ENCODE peak calls at places on chromosomes 4 and X, in eight cellular contexts. E is iPS-NIHi11; Y is cortex of kidney; I is CD4-positive, alpha-beta memory T cell; L is AG09319; T is activated CD4-positive, alpha-beta T cell treated with anti-CD3 and anti-CD28 coated beads, Interleukin-2, amount 50 U/mL, for 4 hours; F is left kidney; K is epithelial cell of esophagus. S is an unnamed sample.

GRCh38 chr4:126661194-126661593 is 971.6 kb upstream of the INTU start:
- DNase-seq in E (no peak), L (no peak), I (no peak), K (no peak), F (no peak), Y (no peak), T (no peak), S (no peak)

GRCh38 chrX:49221868-49222267 is 11.3 kb downstream of the CACNA1F start:
- DNase-seq in F (no peak), K (no peak), T (no peak), E (no peak), I (no peak), Y (no peak), L (no peak), S (no peak)

GRCh38 chr4:83009529-83009928 is 1.1 kb downstream of the LIN54 start:
- DNase-seq in F (peak), K (peak), Y (no peak), L (no peak), E (no peak), I (no peak), T (no peak), S (no peak)

GRCh38 chr4:134388351-134388750 is 186.8 kb upstream of the PABPC4L start:
- DNase-seq in T (no peak), E (peak), F (no peak), K (no peak), L (no peak), I (no peak), Y (no peak), S (no peak)

GRCh38 chrX:7570432-7571009 is 272.4 kb upstream of the VCX start:
- DNase-seq in Y (no peak), L (no peak), I (no peak), F (no peak), E (no peak), K (no peak), T (no peak), S (no peak)

GRCh38 chr4:159283697-159284492 is 181.0 kb downstream of the RAPGEF2 start:
- DNase-seq in I (no peak), F (peak), E (peak), T (no peak), K (peak), L (no peak), Y (no peak), S (no peak)

GRCh38 chrX:112643721-112644120 is 36.0 kb downstream of the LHFPL1 start:
- DNase-seq in K (no peak), F (no peak), L (no peak), I (no peak), Y (no peak), T (no peak), E (no peak), S (no peak)

GRCh38 chr4:164614999-164615398 is 138.9 kb upstream of the SMIM31 start:
- DNase-seq in E (no peak), I (no peak), K (no peak), Y (no peak), F (no peak), L (no peak), T (no peak), S (no peak)

GRCh38 chr4:128830906-128831525 is 21.5 kb downstream of the JADE1 start:
- DNase-seq in E (no peak), T (no peak), K (no peak), Y (no peak), F (peak), L (no peak), I (no peak), S (no peak)

GRCh38 chrX:53223068-53223693 is 1.8 kb downstream of the KDM5C start:
- DNase-seq in I (no peak), T (no peak), Y (no peak), K (peak), F (peak), L (no peak), E (no peak), S (peak)

GRCh38 chr4:24853142-24853541 is 57.8 kb downstream of the SOD3 start:
- DNase-seq in Y (no peak), I (no peak), T (no peak), F (no peak), E (no peak), L (no peak), K (peak), S (no peak)

GRCh38 chr4:144627663-144628076 is 18.3 kb upstream of the HHIP start:
- DNase-seq in F (no peak), K (peak), T (no peak), L (no peak), I (no peak), Y (no peak), E (no peak), S (no peak)

GRCh38 chr4:118850813-118851173 is 14.9 kb upstream of the SEC24D start:
- DNase-seq in L (no peak), E (no peak), I (no peak), F (no peak), K (peak), T (no peak), Y (no peak), S (no peak)

GRCh38 chr4:87012265-87012953 is 77.6 kb downstream of the AFF1 start:
- DNase-seq in T (no peak), L (no peak), Y (no peak), I (no peak), F (no peak), E (no peak), K (no peak), S (peak)

GRCh38 chr4:85823295-85823694 is 348.3 kb downstream of the ARHGAP24 start:
- DNase-seq in T (no peak), E (peak), K (peak), I (no peak), F (no peak), L (no peak), Y (no peak), S (no peak)

GRCh38 chr4:52574036-52574435 is 85.1 kb downstream of the USP46 start:
- DNase-seq in I (no peak), E (no peak), Y (no peak), T (no peak), K (peak), F (no peak), L (peak), S (no peak)

GRCh38 chrX:137562096-137562495 is 3.8 kb upstream of the ZIC3 start:
- DNase-seq in L (no peak), T (no peak), Y (no peak), I (no peak), F (no peak), E (no peak), K (no peak), S (no peak)

GRCh38 chr4:110769578-110769977 is 146.7 kb upstream of the PITX2 start:
- DNase-seq in I (no peak), L (no peak), E (no peak), K (no peak), F (no peak), Y (no peak), T (no peak), S (no peak)

GRCh38 chrX:113741744-113742143 is 842.1 kb upstream of the HTR2C start:
- DNase-seq in F (peak), Y (no peak), I (no peak), K (peak), T (no peak), E (peak), L (peak), S (no peak)

GRCh38 chr4:133483600-133484246 is 334.6 kb downstream of the PCDH10 start:
- DNase-seq in K (peak), L (no peak), E (no peak), Y (no peak), I (no peak), F (peak), T (no peak), S (no peak)

GRCh38 chr4:23114538-23114937 is 421.8 kb downstream of the GBA3 start:
- DNase-seq in F (no peak), L (no peak), I (no peak), E (no peak), K (no peak), Y (no peak), T (no peak), S (no peak)

GRCh38 chrX:39871648-39872047 is 226.1 kb downstream of the BCOR start:
- DNase-seq in K (peak), T (no peak), F (no peak), Y (no peak), E (no peak), I (no peak), L (no peak), S (no peak)

GRCh38 chr4:118557298-118557851 is 127.8 kb upstream of the METTL14 start:
- DNase-seq in T (no peak), K (peak), F (no peak), I (no peak), L (no peak), Y (no peak), E (peak), S (no peak)